ENCODE peak calls at places on chromosomes 2 and 18, in eight cellular contexts. T is heart right ventricle, X is uterus, C is BJ, L is fibroblast of the aortic adventitia, P is HFF-Myc, W is GM12878, S is esophagus muscularis mucosa. U is an unnamed sample.

GRCh38 chr2:168160897-168161296 is 86.5 kb downstream of the STK39 start:
- DNase-seq in X (no peak), L (no peak), T (no peak), S (no peak), W (no peak), P (no peak), C (no peak), U (no peak)

GRCh38 chr18:79947054-79947755 is 4.2 kb downstream of the SLC66A2 start:
- DNase-seq in P (no peak), W (no peak), C (no peak), T (no peak), L (peak), X (no peak), S (no peak), U (no peak)

GRCh38 chr18:2932247-2933181 is 80.4 kb downstream of the LPIN2 start:
- DNase-seq in W (peak), L (peak), T (no peak), P (peak), C (no peak), X (peak), S (peak), U (peak)

GRCh38 chr2:20596193-20596972 is 54.5 kb downstream of the HS1BP3 start:
- DNase-seq in X (no peak), T (no peak), W (no peak), S (no peak), P (no peak), L (no peak), C (no peak), U (no peak)

GRCh38 chr2:200048421-200048820 is 93.0 kb downstream of the MAIP1 start:
- DNase-seq in P (no peak), L (no peak), T (no peak), C (no peak), X (no peak), S (no peak), W (no peak), U (no peak)

GRCh38 chr2:7886665-7887064 is 795.2 kb upstream of the ID2 start:
- DNase-seq in S (peak), C (no peak), P (no peak), T (no peak), X (no peak), L (no peak), W (no peak), U (no peak)

GRCh38 chr2:126887506-126887905 is 11.2 kb upstream of the TEX51 start:
- DNase-seq in C (no peak), L (no peak), S (no peak), P (no peak), X (no peak), T (no peak), W (no peak), U (no peak)

GRCh38 chr2:201854221-201854801 is 48.0 kb downstream of the CDK15 start:
- DNase-seq in L (peak), W (no peak), P (peak), T (no peak), C (peak), X (no peak), S (no peak), U (no peak)

GRCh38 chr2:201158111-201158929 is 24.6 kb upstream of the CASP10 start:
- DNase-seq in C (peak), S (no peak), T (no peak), X (peak), P (peak), L (peak), W (peak), U (peak)

GRCh38 chr18:10490401-10491289 is 35.2 kb upstream of the NAPG start:
- DNase-seq in L (no peak), T (no peak), W (peak), S (no peak), P (no peak), C (no peak), X (no peak), U (peak)

GRCh38 chr2:152426801-152427200 is 91.8 kb downstream of the FMNL2 start:
- DNase-seq in P (no peak), S (no peak), C (no peak), X (no peak), W (no peak), T (no peak), L (peak), U (no peak)

GRCh38 chr2:19753314-19753713 is 148.5 kb downstream of the TTC32 start:
- DNase-seq in X (no peak), S (no peak), L (peak), C (no peak), P (peak), W (no peak), T (no peak), U (no peak)

GRCh38 chr2:183284606-183285005 is 160.4 kb downstream of the NUP35 start:
- DNase-seq in L (peak), X (no peak), W (no peak), C (peak), T (no peak), S (no peak), P (peak), U (no peak)

GRCh38 chr2:71277536-71278103 is 50.7 kb upstream of the PAIP2B start:
- DNase-seq in S (no peak), P (no peak), T (peak), X (no peak), W (no peak), L (no peak), C (no peak), U (no peak)

GRCh38 chr18:12433829-12434540 is 26.3 kb downstream of the PRELID3A start:
- DNase-seq in S (no peak), W (no peak), L (no peak), T (no peak), P (no peak), C (no peak), X (no peak), U (no peak)

GRCh38 chr2:29562319-29562718 is 359.1 kb downstream of the ALK start:
- DNase-seq in S (peak), X (no peak), P (no peak), T (no peak), L (no peak), W (no peak), C (no peak), U (no peak)

GRCh38 chr2:178328037-178328436 is 122.9 kb downstream of the PRKRA start:
- DNase-seq in P (no peak), W (no peak), X (no peak), S (no peak), T (no peak), L (peak), C (no peak), U (no peak)

GRCh38 chr2:122368576-122369243 is 613.3 kb downstream of the TSN start:
- DNase-seq in T (no peak), C (no peak), P (no peak), W (no peak), L (no peak), S (no peak), X (no peak), U (no peak)

GRCh38 chr2:194706179-194706578 is 950.8 kb upstream of the SLC39A10 start:
- DNase-seq in X (no peak), W (no peak), L (no peak), P (no peak), T (no peak), C (no peak), S (no peak), U (no peak)

GRCh38 chr2:16784652-16785051 is 119.0 kb upstream of the CYRIA start:
- DNase-seq in W (no peak), S (no peak), P (no peak), C (no peak), T (no peak), X (no peak), L (no peak), U (no peak)

GRCh38 chr2:8217366-8218125 is 464.3 kb upstream of the ID2 start:
- DNase-seq in P (no peak), L (no peak), T (no peak), S (peak), X (no peak), W (no peak), C (no peak), U (no peak)

GRCh38 chr2:101199153-101199810 is 48.1 kb upstream of the TBC1D8 start:
- DNase-seq in T (no peak), L (peak), S (no peak), C (no peak), W (no peak), X (no peak), P (no peak), U (no peak)

GRCh38 chr2:101197814-101198213 is 46.6 kb upstream of the TBC1D8 start:
- DNase-seq in T (no peak), L (no peak), C (no peak), P (no peak), X (no peak), S (no peak), W (no peak), U (no peak)

GRCh38 chr2:101200714-101201113 is 49.5 kb upstream of the TBC1D8 start:
- DNase-seq in L (peak), P (no peak), W (no peak), S (no peak), C (no peak), X (no peak), T (no peak), U (no peak)

GRCh38 chr2:101196220-101196661 is 45.1 kb upstream of the TBC1D8 start:
- DNase-seq in W (no peak), L (no peak), C (no peak), S (no peak), P (no peak), X (no peak), T (no peak), U (no peak)

GRCh38 chr2:101197215-101197745 is 46.1 kb upstream of the TBC1D8 start:
- DNase-seq in W (no peak), S (no peak), T (no peak), X (no peak), C (no peak), L (peak), P (no peak), U (no peak)
- TF ChIP-seq CTCF in W (no peak), S (no peak), T (no peak), X (no peak), C (peak), L (no peak), P (no peak), U (no peak)

DNA sequence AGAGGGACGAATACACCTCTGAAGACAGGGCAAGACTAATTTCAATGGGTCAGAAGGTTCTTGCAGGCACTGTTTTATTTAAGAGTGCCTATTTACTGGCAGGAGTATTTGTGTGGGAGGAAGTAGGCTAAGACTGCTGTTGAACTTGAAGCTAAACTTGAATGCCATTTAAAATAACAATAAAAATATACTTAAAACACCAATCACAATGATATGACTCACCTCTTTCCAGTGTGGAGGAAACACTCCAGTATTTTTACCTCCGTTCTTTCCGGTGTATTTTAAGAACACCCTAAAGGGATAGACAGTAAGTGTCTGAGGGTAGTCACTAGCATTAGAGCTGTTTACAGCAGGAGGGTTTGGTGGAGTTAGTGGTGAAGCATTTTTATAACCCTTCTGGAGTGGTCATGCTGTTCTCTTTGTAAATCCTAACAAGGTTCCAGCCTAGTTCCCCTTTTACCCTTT is 9.6 kb upstream of the HOXD1 start:
- DNase-seq in T (no peak), S (no peak), P (no peak), C (no peak), W (no peak), L (no peak), X (no peak), U (no peak)
- H3K4me3 ChIP-seq in T (peak), S (no peak), P (no peak), C (no peak), W (no peak), L (no peak), X (peak), U (no peak)

DNA sequence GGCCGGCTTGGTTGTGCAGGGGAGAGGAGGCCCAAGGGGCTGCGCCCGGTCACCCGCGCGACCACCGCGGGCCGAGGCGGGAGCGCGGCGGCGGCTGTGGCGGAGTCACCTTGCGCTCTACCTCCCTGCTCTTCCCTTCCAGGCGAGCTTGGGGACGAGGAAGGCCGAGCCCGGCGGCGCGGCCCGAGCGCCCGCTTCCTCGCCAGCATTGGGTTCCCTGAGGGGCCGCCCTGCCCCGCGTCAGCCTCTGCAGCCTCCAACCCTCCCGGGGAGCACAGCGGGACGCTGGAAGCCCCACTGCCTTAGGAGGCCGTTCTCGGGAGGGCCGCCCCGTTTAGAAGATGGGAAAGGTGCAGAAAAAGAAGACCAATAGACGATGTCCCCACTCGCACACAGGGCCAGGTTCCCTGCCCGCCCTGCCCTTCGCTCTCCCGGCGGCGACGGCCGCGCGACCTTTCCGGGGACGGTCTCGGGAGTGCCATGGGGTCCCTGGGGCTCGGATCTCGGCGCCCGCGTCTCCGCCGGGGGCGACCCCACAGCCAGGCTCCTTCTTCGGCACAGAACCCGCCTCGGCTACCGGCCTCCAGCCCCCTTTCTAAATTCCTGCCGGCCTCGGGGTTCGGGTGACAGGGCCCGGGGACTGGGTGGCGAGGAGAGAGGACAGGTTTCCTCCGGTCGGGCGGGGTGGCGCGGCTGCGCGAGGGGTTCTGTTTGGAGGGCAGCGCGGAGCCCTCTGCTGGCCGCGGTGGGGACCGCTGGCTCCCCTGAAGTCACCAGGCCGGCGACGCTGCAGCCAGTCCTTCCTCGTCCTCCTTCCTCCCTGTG is 85.5 kb downstream of the HS6ST1 start:
- DNase-seq in W (peak), T (peak), S (peak), X (peak), P (peak), C (no peak), L (peak), U (peak)
- TF ChIP-seq CTCF in W (peak), T (peak), S (peak), X (peak), P (peak), C (peak), L (peak), U (peak)

DNA sequence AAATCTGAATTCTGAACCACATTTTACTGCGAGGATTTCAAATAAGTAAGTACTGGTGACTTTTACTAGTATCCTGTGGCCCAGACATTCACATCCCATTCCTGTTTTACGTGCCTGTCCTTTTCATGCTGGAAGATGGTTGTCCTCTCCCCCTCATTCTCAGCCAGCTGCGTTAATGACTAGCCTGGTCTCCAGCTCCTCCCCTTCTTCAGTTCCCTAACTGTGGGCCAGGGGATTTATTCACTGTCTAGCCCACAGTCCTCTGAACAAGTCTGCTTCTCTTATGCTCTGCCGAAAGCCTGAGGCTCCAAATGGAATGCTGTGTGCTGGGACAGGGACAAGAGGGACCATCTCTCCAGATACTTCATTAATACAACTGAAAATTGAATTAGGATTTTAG is 373.9 kb downstream of the PTPRM start:
- DNase-seq in X (no peak), S (no peak), P (no peak), C (no peak), L (no peak), W (no peak), T (no peak), U (no peak)
- H3K4me3 ChIP-seq in X (no peak), S (no peak), P (no peak), C (no peak), L (no peak), W (no peak), T (no peak), U (no peak)

GRCh38 chr2:82282111-82282882 is 1977.7 kb upstream of the LRRTM1 start:
- DNase-seq in X (no peak), L (no peak), W (no peak), P (no peak), T (no peak), C (no peak), S (no peak), U (no peak)
- TF ChIP-seq CTCF in X (no peak), L (no peak), W (no peak), P (no peak), T (no peak), C (no peak), S (no peak), U (no peak)

DNA sequence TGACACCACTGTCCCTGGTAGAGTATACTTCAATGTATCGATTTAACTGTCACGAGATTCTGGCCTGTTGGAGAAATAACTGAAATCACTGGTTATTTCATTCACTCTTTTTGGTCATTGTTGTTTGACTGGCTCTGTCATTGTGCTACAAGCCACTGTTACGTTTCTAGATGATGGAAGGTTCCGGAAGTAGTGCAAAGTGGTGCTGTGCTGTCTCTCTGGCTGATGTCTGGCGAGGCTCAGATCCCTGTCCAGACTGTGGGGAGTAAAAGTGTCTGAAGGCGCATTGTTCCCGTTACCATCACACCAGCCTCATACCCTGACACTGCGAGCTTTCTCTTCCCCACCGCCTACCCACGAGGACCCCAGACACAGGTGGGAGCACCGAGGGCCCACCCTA is 11.7 kb downstream of the CNDP1 start:
- DNase-seq in W (no peak), C (no peak), X (no peak), P (no peak), T (no peak), S (no peak), L (no peak), U (no peak)
- H3K4me3 ChIP-seq in W (no peak), C (no peak), X (no peak), P (no peak), T (no peak), S (no peak), L (no peak), U (no peak)

DNA sequence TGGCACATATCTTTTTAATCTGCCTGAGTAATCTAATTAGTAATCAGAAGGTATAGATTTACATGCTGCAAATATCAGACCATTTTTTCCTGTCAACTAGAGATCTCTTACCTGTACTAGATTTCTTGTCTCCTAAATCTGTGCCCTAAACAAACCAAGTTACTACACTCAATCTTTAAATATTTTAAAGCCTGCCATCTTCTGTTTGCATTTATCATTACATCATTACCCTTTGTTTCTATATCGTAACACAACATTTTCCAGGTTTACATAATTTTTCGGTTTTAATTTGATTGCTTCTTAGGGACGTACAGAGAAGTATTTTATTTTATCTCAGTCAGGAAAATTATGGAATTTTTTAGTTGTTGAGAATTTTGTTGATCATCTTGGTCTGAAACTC is 25.7 kb downstream of the PSMA8 start:
- DNase-seq in W (no peak), C (no peak), P (no peak), L (peak), S (no peak), X (no peak), T (no peak), U (no peak)
- TF ChIP-seq CTCF in W (no peak), C (no peak), P (no peak), L (no peak), S (no peak), X (no peak), T (peak), U (no peak)

GRCh38 chr2:128261245-128262128 is 57.2 kb downstream of the HS6ST1 start:
- DNase-seq in W (no peak), T (no peak), P (no peak), C (no peak), L (no peak), X (no peak), S (no peak), U (no peak)
- H3K4me3 ChIP-seq in W (no peak), T (no peak), P (no peak), C (no peak), L (no peak), X (no peak), S (no peak), U (no peak)